ENCODE peak calls at places on chromosomes 7 and 10, in nine cellular contexts. A is astrocyte, F is brain microvascular endothelial cell, X is bronchial epithelial cell, D is fibroblast of lung, T is HCT116, Z is GM12878, B is GM23248, N is heart right ventricle. L is an unnamed sample.

GRCh38 chr7:7554021-7554432 is 12.7 kb upstream of the MIOS start:
- DNase-seq in A (peak; percentile 87), F (peak; percentile 34), X (no peak), D (peak; percentile 66), T (no peak), Z (no peak), B (peak; percentile 92), N (no peak), L (peak; percentile 28)

GRCh38 chr7:131623154-131623553 is 66.7 kb upstream of the PODXL start:
- DNase-seq in A (peak; percentile 39), F (peak; percentile 88), X (peak; percentile 31), D (no peak), T (no peak), Z (no peak), B (no peak), N (peak; percentile 84), L (no peak)

GRCh38 chr7:55641811-55642210 is 69.5 kb upstream of the VOPP1 start:
- DNase-seq in A (no peak), F (no peak), X (peak; percentile 77), D (no peak), T (no peak), Z (peak; percentile 33), B (peak; percentile 25), N (no peak), L (peak; percentile 66)

GRCh38 chr10:77606751-77607150 is 30.9 kb downstream of the KCNMA1 start:
- DNase-seq in A (no peak), F (no peak), X (peak; percentile 86), D (no peak), T (no peak), Z (no peak), B (peak; percentile 18), N (no peak), L (peak; percentile 56)

GRCh38 chr10:52540479-52540984 is 226.5 kb downstream of the DKK1 start:
- DNase-seq in A (peak; percentile 11), F (no peak), X (no peak), D (no peak), T (no peak), Z (no peak), B (peak; percentile 42), N (no peak), L (no peak)

GRCh38 chr10:46074547-46074946 is 28.5 kb upstream of the MSMB start:
- DNase-seq in A (no peak), F (no peak), X (no peak), D (no peak), T (no peak), Z (no peak), B (no peak), N (no peak), L (no peak)

GRCh38 chr7:131840291-131840690 is 283.9 kb upstream of the PODXL start:
- DNase-seq in A (no peak), F (no peak), X (no peak), D (no peak), T (no peak), Z (no peak), B (no peak), N (no peak), L (no peak)

GRCh38 chr10:86339226-86339865 is 27.2 kb downstream of the GRID1 start:
- DNase-seq in A (no peak), F (no peak), X (no peak), D (no peak), T (no peak), Z (no peak), B (no peak), N (no peak), L (no peak)

GRCh38 chr10:43809211-43809930 is 160.7 kb upstream of the ZNF32 start:
- DNase-seq in A (peak; percentile 97), F (peak; percentile 90), X (no peak), D (peak; percentile 83), T (no peak), Z (no peak), B (peak; percentile 94), N (no peak), L (no peak)

GRCh38 chr10:49081532-49082275 is 33.6 kb downstream of the VSTM4 start:
- DNase-seq in A (no peak), F (no peak), X (no peak), D (peak; percentile 17), T (no peak), Z (no peak), B (peak; percentile 39), N (peak; percentile 40), L (no peak)

GRCh38 chr7:105521731-105522458 is at the start of gene PUS7:
- DNase-seq in A (peak; percentile 72), F (peak; percentile 84), X (peak; percentile 74), D (peak; percentile 88), T (peak; percentile 81), Z (no peak), B (peak; percentile 97), N (peak; percentile 87), L (peak; percentile 54)

GRCh38 chr10:87619705-87620104 is 40.0 kb upstream of the PAPSS2 start:
- DNase-seq in A (peak; percentile 47), F (no peak), X (no peak), D (no peak), T (no peak), Z (no peak), B (peak; percentile 46), N (no peak), L (no peak)

GRCh38 chr10:87626422-87626892 is 33.2 kb upstream of the PAPSS2 start:
- DNase-seq in A (no peak), F (no peak), X (no peak), D (no peak), T (no peak), Z (no peak), B (no peak), N (no peak), L (no peak)

GRCh38 chr10:87625658-87626057 is 34.0 kb upstream of the PAPSS2 start:
- DNase-seq in A (no peak), F (no peak), X (no peak), D (no peak), T (no peak), Z (no peak), B (no peak), N (no peak), L (no peak)

GRCh38 chr10:87622290-87623004 is 37.2 kb upstream of the PAPSS2 start:
- DNase-seq in A (no peak), F (no peak), X (peak; percentile 46), D (no peak), T (no peak), Z (no peak), B (no peak), N (no peak), L (peak; percentile 56)

DNA sequence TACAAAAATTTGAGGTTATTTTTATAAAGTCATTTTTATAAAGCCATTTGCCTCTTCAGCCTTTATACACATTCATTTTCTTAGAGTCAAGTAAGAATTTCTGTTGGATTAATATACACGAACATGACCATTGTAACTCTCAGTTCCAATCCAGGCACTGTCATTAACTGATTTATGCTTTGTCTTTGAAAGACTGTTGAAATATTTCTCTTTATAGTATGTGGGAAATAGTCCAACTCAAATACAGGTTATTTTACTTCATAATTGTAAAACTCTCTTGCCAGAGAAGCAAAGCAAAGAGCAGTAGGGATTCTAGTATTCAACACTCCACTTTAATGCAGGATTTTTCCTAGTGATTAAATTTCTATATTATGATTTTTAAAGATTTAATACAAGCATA is 36.5 kb upstream of the PAPSS2 start:
- DNase-seq in A (no peak), F (no peak), X (no peak), D (no peak), T (no peak), Z (no peak), B (no peak), N (no peak), L (no peak)
- H3K27me3 ChIP-seq in A (peaks cover 3% of the 10 kb centered on the region), F (no peaks in the 10 kb centered on the region), X (no peaks in the 10 kb centered on the region), D (no peaks in the 10 kb centered on the region), T (no peaks in the 10 kb centered on the region), Z (no peaks in the 10 kb centered on the region), B (peaks cover 6% of the 10 kb centered on the region), N (no peaks in the 10 kb centered on the region), L (peaks cover 14% of the 10 kb centered on the region)

GRCh38 chr7:43491984-43492383 is 90.9 kb upstream of the STK17A start:
- DNase-seq in A (peak; percentile 91), F (peak; percentile 83), X (peak; percentile 83), D (peak; percentile 71), T (no peak), Z (no peak), B (peak; percentile 90), N (no peak), L (no peak)
- H3K27me3 ChIP-seq in A (peaks cover 30% of the 10 kb centered on the region), F (no peaks in the 10 kb centered on the region), X (no peaks in the 10 kb centered on the region), D (no peaks in the 10 kb centered on the region), T (no peaks in the 10 kb centered on the region), Z (no peaks in the 10 kb centered on the region), B (no peaks in the 10 kb centered on the region), N (no peaks in the 10 kb centered on the region), L (peaks cover 4% of the 10 kb centered on the region)

DNA sequence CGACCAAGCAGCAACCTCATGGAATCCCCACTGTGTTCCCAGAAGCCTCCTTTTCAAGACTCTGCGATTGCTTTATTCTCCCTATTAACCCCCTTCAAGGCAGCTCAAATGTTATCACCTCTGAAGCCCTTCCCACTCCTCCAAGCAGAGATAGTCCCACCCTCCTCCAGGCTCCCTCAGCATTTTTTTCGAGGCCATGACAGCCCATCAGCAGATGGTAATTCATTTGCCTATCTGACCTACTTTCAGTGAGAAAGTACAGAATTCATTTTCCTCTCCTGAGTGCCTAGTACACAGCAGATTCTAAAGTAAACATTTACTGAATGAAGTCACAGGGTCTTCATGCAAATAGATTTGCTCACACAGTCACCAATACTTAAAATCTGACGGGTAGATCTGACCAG is 47.8 kb downstream of the HERPUD2 start:
- DNase-seq in A (no peak), F (peak; percentile 7), X (no peak), D (peak; percentile 29), T (no peak), Z (no peak), B (no peak), N (peak; percentile 21), L (no peak)
- H3K27me3 ChIP-seq in A (no peaks in the 10 kb centered on the region), F (no peaks in the 10 kb centered on the region), X (no peaks in the 10 kb centered on the region), D (no peaks in the 10 kb centered on the region), T (no peaks in the 10 kb centered on the region), Z (no peaks in the 10 kb centered on the region), B (no peaks in the 10 kb centered on the region), N (no peaks in the 10 kb centered on the region), L (no peaks in the 10 kb centered on the region)

GRCh38 chr7:40489844-40490602 is 355.2 kb downstream of the SUGCT start:
- DNase-seq in A (no peak), F (no peak), X (no peak), D (no peak), T (no peak), Z (no peak), B (peak; percentile 6), N (no peak), L (no peak)
- H3K27me3 ChIP-seq in A (no peaks in the 10 kb centered on the region), F (no peaks in the 10 kb centered on the region), X (no peaks in the 10 kb centered on the region), D (no peaks in the 10 kb centered on the region), T (no peaks in the 10 kb centered on the region), Z (no peaks in the 10 kb centered on the region), B (no peaks in the 10 kb centered on the region), N (no peaks in the 10 kb centered on the region), L (no peaks in the 10 kb centered on the region)

L was measured in foreskin keratinocyte.